ENCODE peak calls at places on chromosome 21, in seven cellular contexts. E is SK-N-SH, O is K562, M is HCT116, B is HepG2, S is H1, J is GM12878. P is an unnamed sample. For H3K4me1, the result is how much of the 10 kb centered on the place peaks cover.

GRCh38 chr21:35904995-35905972 is 155.0 kb downstream of the SETD4 start:
- DNase-seq in E (no peak), O (no peak), M (no peak), B (no peak), S (no peak), J (no peak), P (no peak)

GRCh38 chr21:42698730-42699129 is 45.3 kb downstream of the PDE9A start:
- DNase-seq in E (no peak), O (no peak), M (no peak), B (no peak), S (no peak), J (no peak), P (no peak)

GRCh38 chr21:42188663-42189062 is 30.3 kb upstream of the ABCG1 start:
- DNase-seq in E (no peak), O (no peak), M (no peak), B (no peak), S (no peak), J (no peak), P (no peak)

GRCh38 chr21:20728691-20729090 is 269.5 kb upstream of the NCAM2 start:
- DNase-seq in E (no peak), O (no peak), M (no peak), B (no peak), S (no peak), J (no peak), P (no peak)

GRCh38 chr21:21715286-21715969 is 717.2 kb downstream of the NCAM2 start:
- DNase-seq in E (no peak), O (no peak), M (no peak), B (no peak), S (no peak), J (no peak), P (no peak)

GRCh38 chr21:35265170-35265877 is 216.2 kb upstream of the RUNX1 start:
- DNase-seq in E (no peak), O (no peak), M (peak), B (no peak), S (no peak), J (no peak), P (peak)

GRCh38 chr21:40699366-40699765 is 147.6 kb downstream of the DSCAM start:
- DNase-seq in E (no peak), O (no peak), M (no peak), B (no peak), S (no peak), J (no peak), P (no peak)

GRCh38 chr21:35376406-35377135 is 327.5 kb upstream of the RUNX1 start:
- DNase-seq in E (no peak), O (no peak), M (no peak), B (no peak), S (no peak), J (no peak), P (no peak)

GRCh38 chr21:41175080-41175479 is 7.1 kb downstream of the BACE2 start:
- DNase-seq in E (no peak), O (no peak), M (no peak), B (no peak), S (no peak), J (no peak), P (no peak)

GRCh38 chr21:15009964-15010363 is 54.8 kb downstream of the NRIP1 start:
- DNase-seq in E (no peak), O (no peak), M (no peak), B (no peak), S (no peak), J (no peak), P (no peak)

GRCh38 chr21:42304556-42305454 is 10.4 kb downstream of the TFF3 start:
- DNase-seq in E (no peak), O (no peak), M (no peak), B (no peak), S (no peak), J (no peak), P (no peak)

GRCh38 chr21:29817450-29817849 is 122.3 kb downstream of the GRIK1 start:
- DNase-seq in E (no peak), O (no peak), M (no peak), B (no peak), S (no peak), J (no peak), P (no peak)

GRCh38 chr21:20997633-20998455 is at the start of gene NCAM2:
- DNase-seq in E (peak), O (peak), M (no peak), B (peak), S (no peak), J (no peak), P (no peak)

GRCh38 chr21:44908908-44909307 is 11.8 kb downstream of the ITGB2 start:
- DNase-seq in E (no peak), O (no peak), M (no peak), B (no peak), S (no peak), J (no peak), P (no peak)

GRCh38 chr21:44909719-44910118 is 11.0 kb downstream of the ITGB2 start:
- DNase-seq in E (no peak), O (no peak), M (no peak), B (no peak), S (no peak), J (no peak), P (no peak)

GRCh38 chr21:44911066-44911383 is 9.7 kb downstream of the ITGB2 start:
- DNase-seq in E (no peak), O (no peak), M (no peak), B (no peak), S (no peak), J (no peak), P (no peak)

GRCh38 chr21:44911384-44912157 is 9.1 kb downstream of the ITGB2 start:
- DNase-seq in E (peak), O (peak), M (no peak), B (peak), S (no peak), J (no peak), P (no peak)

GRCh38 chr21:44910229-44911065 is 10.3 kb downstream of the ITGB2 start:
- DNase-seq in E (no peak), O (no peak), M (no peak), B (peak), S (no peak), J (no peak), P (no peak)
- H3K4me1 ChIP-seq in E (under half), O (under half), M (under half), B (half or more), S (under half), J (under half), P (under half)

GRCh38 chr21:45516671-45517151 is 25.5 kb downstream of the SLC19A1 start:
- DNase-seq in E (no peak), O (no peak), M (no peak), B (no peak), S (no peak), J (no peak), P (no peak)
- TF ChIP-seq SIN3A in E (no peak), O (no peak), M (no peak), B (no peak), S (no peak), J (no peak), P (no peak)

GRCh38 chr21:38982804-38983203 is 177.1 kb downstream of the ETS2 start:
- DNase-seq in E (no peak), O (no peak), M (no peak), B (no peak), S (no peak), J (no peak), P (no peak)
- H3K4me1 ChIP-seq in E (under half), O (under half), M (under half), B (half or more), S (under half), J (under half), P (under half)

GRCh38 chr21:31872452-31873274 is at the start of gene HUNK:
- DNase-seq in E (peak), O (no peak), M (no peak), B (peak), S (no peak), J (no peak), P (no peak)
- TF ChIP-seq SIN3A in E (no peak), O (no peak), M (no peak), B (no peak), S (no peak), J (no peak), P (no peak)

DNA sequence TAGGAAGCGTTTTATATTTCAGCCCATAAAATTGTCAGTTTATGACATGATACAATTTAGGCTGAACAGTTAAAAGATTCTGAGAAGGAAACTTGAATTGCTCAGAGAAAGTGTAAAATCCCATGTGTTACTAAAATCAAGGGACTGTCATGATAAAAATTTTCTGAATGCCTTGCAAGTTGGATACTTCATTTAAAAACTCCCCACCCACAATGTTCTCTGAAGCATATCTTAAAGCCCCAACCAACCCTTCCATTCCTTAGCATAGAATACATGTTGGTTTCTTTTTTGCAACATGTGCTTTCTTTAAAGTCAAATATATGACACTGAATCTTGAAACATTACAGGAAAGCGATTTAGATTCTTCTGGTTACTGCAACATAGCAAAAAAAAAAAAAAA is 97.4 kb downstream of the MRPL39 start:
- DNase-seq in E (no peak), O (no peak), M (no peak), B (no peak), S (no peak), J (no peak), P (no peak)
- H3K4me1 ChIP-seq in E (under half), O (under half), M (under half), B (under half), S (under half), J (under half), P (under half)

P was measured in Panc1.